ENCODE peak calls at places on chromosomes 6 and 20, in seven cellular contexts. D is activated CD4-positive, alpha-beta T cell treated with anti-CD3 and anti-CD28 coated beads for 48 hours; K is cerebellar nuclear complex; L is GOT3; H is iris pigment epithelial cell; F is HFFc6; G is adipocyte. R is an unnamed sample.

GRCh38 chr20:62623488-62624324 is 18.6 kb upstream of the SLCO4A1 start:
- DNase-seq in D (peak; percentile 95), K (no peak), L (peak; percentile 86), H (peak; percentile 93), F (peak; percentile 97), G (peak; percentile 88), R (peak; percentile 98)

GRCh38 chr6:42142118-42142835 is at the start of gene C6orf132:
- DNase-seq in D (no peak), K (no peak), L (no peak), H (peak; percentile 63), F (peak; percentile 9), G (no peak), R (peak; percentile 41)

GRCh38 chr20:10115021-10115420 is 80.2 kb downstream of the ANKEF1 start:
- DNase-seq in D (no peak), K (no peak), L (no peak), H (peak; percentile 67), F (peak; percentile 18), G (peak; percentile 59), R (peak; percentile 87)

GRCh38 chr6:123276439-123277045 is 280.5 kb downstream of the CLVS2 start:
- DNase-seq in D (no peak), K (no peak), L (no peak), H (no peak), F (no peak), G (no peak), R (no peak)

GRCh38 chr6:143098054-143098673 is 37.5 kb downstream of the AIG1 start:
- DNase-seq in D (no peak), K (no peak), L (no peak), H (no peak), F (no peak), G (no peak), R (no peak)

GRCh38 chr6:33126101-33126714 is 50.4 kb downstream of the HLA-DPB1 start:
- DNase-seq in D (peak; percentile 81), K (no peak), L (no peak), H (peak; percentile 52), F (peak; percentile 20), G (peak; percentile 53), R (peak; percentile 48)

GRCh38 chr20:46985241-46985640 is 90.6 kb downstream of the EYA2 start:
- DNase-seq in D (no peak), K (no peak), L (no peak), H (peak; percentile 5), F (no peak), G (no peak), R (no peak)

GRCh38 chr6:6315660-6316059 is 4.8 kb downstream of the F13A1 start:
- DNase-seq in D (peak; percentile 54), K (no peak), L (no peak), H (peak; percentile 44), F (peak; percentile 4), G (peak; percentile 50), R (peak; percentile 28)

GRCh38 chr6:51139841-51140462 is 321.3 kb downstream of the TFAP2B start:
- DNase-seq in D (no peak), K (no peak), L (no peak), H (no peak), F (no peak), G (no peak), R (no peak)

GRCh38 chr20:39853050-39853449 is 836.0 kb downstream of the MAFB start:
- DNase-seq in D (no peak), K (no peak), L (no peak), H (no peak), F (no peak), G (no peak), R (peak; percentile 38)

GRCh38 chr20:35003211-35004031 is 47.8 kb downstream of the MYH7B start:
- DNase-seq in D (no peak), K (no peak), L (no peak), H (no peak), F (no peak), G (no peak), R (no peak)

GRCh38 chr6:36350681-36351091 is 14.0 kb upstream of the BNIP5 start:
- DNase-seq in D (no peak), K (no peak), L (no peak), H (peak; percentile 92), F (peak; percentile 37), G (peak; percentile 29), R (peak; percentile 78)

GRCh38 chr6:164109770-164110140 is 695.2 kb downstream of the QKI start:
- DNase-seq in D (no peak), K (no peak), L (no peak), H (no peak), F (no peak), G (peak; percentile 34), R (peak; percentile 37)

GRCh38 chr6:85464260-85464644 is 14.4 kb downstream of the NT5E start:
- DNase-seq in D (peak; percentile 67), K (no peak), L (peak; percentile 54), H (peak; percentile 98), F (peak; percentile 96), G (peak; percentile 97), R (peak; percentile 99)

GRCh38 chr6:101398716-101399626 is 5.5 kb downstream of the GRIK2 start:
- DNase-seq in D (no peak), K (peak; percentile 14), L (no peak), H (no peak), F (no peak), G (no peak), R (no peak)

GRCh38 chr6:33895988-33896387 is 92.2 kb upstream of the MLN start:
- DNase-seq in D (no peak), K (no peak), L (no peak), H (no peak), F (no peak), G (no peak), R (no peak)

GRCh38 chr6:90074161-90074560 is 179.9 kb downstream of the GJA10 start:
- DNase-seq in D (no peak), K (no peak), L (no peak), H (peak; percentile 45), F (no peak), G (no peak), R (no peak)

GRCh38 chr6:41367700-41368099 is 32.3 kb downstream of the NCR2 start:
- DNase-seq in D (no peak), K (no peak), L (no peak), H (peak; percentile 58), F (peak; percentile 25), G (peak; percentile 71), R (peak; percentile 53)

GRCh38 chr6:136790411-136791295 is 1.6 kb downstream of the MAP3K5 start:
- DNase-seq in D (no peak), K (no peak), L (no peak), H (peak; percentile 50), F (no peak), G (peak; percentile 54), R (no peak)

GRCh38 chr20:44069203-44069931 is 117.6 kb downstream of the JPH2 start:
- DNase-seq in D (peak; percentile 62), K (no peak), L (no peak), H (no peak), F (no peak), G (no peak), R (no peak)

GRCh38 chr20:24770628-24771556 is 178.2 kb upstream of the CST7 start:
- DNase-seq in D (no peak), K (no peak), L (no peak), H (no peak), F (no peak), G (no peak), R (no peak)

GRCh38 chr20:37680420-37680819 is 13.4 kb upstream of the CTNNBL1 start:
- DNase-seq in D (no peak), K (no peak), L (no peak), H (peak; percentile 23), F (peak; percentile 12), G (no peak), R (peak; percentile 24)

GRCh38 chr6:166492092-166492491 is 94.4 kb downstream of the RAMACL start:
- DNase-seq in D (no peak), K (no peak), L (no peak), H (no peak), F (no peak), G (no peak), R (no peak)

GRCh38 chr20:33163856-33164762 is 3.9 kb upstream of the BPIFA2 start:
- DNase-seq in D (no peak), K (no peak), L (no peak), H (no peak), F (no peak), G (no peak), R (no peak)

GRCh38 chr20:59403261-59403961 is 103.0 kb downstream of the EDN3 start:
- DNase-seq in D (peak; percentile 82), K (no peak), L (no peak), H (no peak), F (no peak), G (peak; percentile 63), R (peak; percentile 16)

GRCh38 chr6:63371087-63371486 is 51.3 kb upstream of the LGSN start:
- DNase-seq in D (no peak), K (no peak), L (no peak), H (no peak), F (no peak), G (no peak), R (no peak)

GRCh38 chr6:170134077-170135040 is 156.5 kb downstream of the DLL1 start:
- DNase-seq in D (no peak), K (no peak), L (no peak), H (no peak), F (no peak), G (no peak), R (no peak)

GRCh38 chr6:18488526-18489270 is 101.5 kb downstream of the RNF144B start:
- DNase-seq in D (no peak), K (no peak), L (no peak), H (peak; percentile 82), F (no peak), G (peak; percentile 42), R (peak; percentile 17)

GRCh38 chr6:90369024-90369519 is 72.4 kb upstream of the BACH2 start:
- DNase-seq in D (peak; percentile 21), K (no peak), L (peak; percentile 59), H (peak; percentile 100), F (peak; percentile 100), G (peak; percentile 99), R (peak; percentile 100)

GRCh38 chr6:131636880-131637792 is at the start of gene ENPP3:
- DNase-seq in D (no peak), K (no peak), L (no peak), H (peak; percentile 55), F (no peak), G (peak; percentile 38), R (no peak)

GRCh38 chr6:144216668-144217218 is 66.4 kb downstream of the STX11 start:
- DNase-seq in D (peak; percentile 82), K (no peak), L (no peak), H (no peak), F (peak; percentile 94), G (no peak), R (no peak)